ENCODE peak calls at places on chromosome 22, in eight cellular contexts. C is NCI-H69, D is T-cell, K is Right ventricle myocardium superior, Q is lung microvascular endothelial cell, L is right lobe of liver, R is tibial artery, B is GM23338. V is an unnamed sample.

GRCh38 chr22:49979587-49980264 is 19.2 kb downstream of the PIM3 start:
- DNase-seq in K (peak; percentile 35), B (peak; percentile 83), Q (peak; percentile 67), L (no peak), C (peak; percentile 62), D (no peak), R (peak; percentile 25), V (peak; percentile 67)

GRCh38 chr22:36606114-36606513 is 77.1 kb upstream of the EIF3D start:
- DNase-seq in Q (no peak), B (no peak), R (no peak), C (peak; percentile 12), L (no peak), D (no peak), K (peak; percentile 68), V (no peak)

GRCh38 chr22:49948958-49949913 is 11.3 kb upstream of the PIM3 start:
- DNase-seq in D (no peak), L (no peak), R (no peak), B (no peak), Q (no peak), K (no peak), C (no peak), V (no peak)

GRCh38 chr22:23219787-23220484 is 39.6 kb downstream of the BCR start:
- DNase-seq in B (no peak), K (no peak), Q (peak; percentile 77), L (no peak), C (peak; percentile 62), D (peak; percentile 46), R (no peak), V (peak; percentile 43)

GRCh38 chr22:36998620-36999351 is 20.5 kb downstream of the TST start:
- DNase-seq in L (no peak), B (peak; percentile 67), C (no peak), Q (no peak), R (no peak), K (no peak), D (no peak), V (no peak)

GRCh38 chr22:32407332-32407731 is 4.7 kb downstream of the RTCB start:
- DNase-seq in Q (no peak), K (no peak), C (no peak), B (no peak), R (no peak), L (no peak), D (no peak), V (no peak)

GRCh38 chr22:39496131-39496838 is 5.8 kb upstream of the MIEF1 start:
- DNase-seq in L (peak; percentile 76), C (peak; percentile 88), D (peak; percentile 55), Q (peak; percentile 75), R (peak; percentile 72), K (peak; percentile 84), B (peak; percentile 91), V (peak; percentile 86)

GRCh38 chr22:40285508-40285907 is 60.8 kb upstream of the ADSL start:
- DNase-seq in K (no peak), D (no peak), R (no peak), C (no peak), Q (no peak), B (no peak), L (no peak), V (no peak)

GRCh38 chr22:38830026-38830844 is 13.6 kb downstream of the NPTXR start:
- DNase-seq in C (no peak), K (no peak), D (no peak), L (no peak), B (no peak), R (no peak), Q (no peak), V (no peak)

GRCh38 chr22:23115825-23116494 is 25.8 kb downstream of the RSPH14 start:
- DNase-seq in Q (no peak), B (no peak), K (no peak), C (peak; percentile 61), L (no peak), D (no peak), R (no peak), V (no peak)

GRCh38 chr22:45529097-45529496 is 26.4 kb downstream of the FBLN1 start:
- DNase-seq in C (no peak), K (no peak), Q (no peak), B (no peak), L (no peak), R (no peak), D (no peak), V (no peak)

GRCh38 chr22:26553056-26553752 is 36.7 kb downstream of the TPST2 start:
- DNase-seq in C (peak; percentile 12), B (no peak), D (no peak), K (no peak), L (no peak), Q (peak; percentile 85), R (no peak), V (peak; percentile 14)

GRCh38 chr22:46910624-46911023 is 148.2 kb downstream of the TBC1D22A start:
- DNase-seq in D (no peak), K (no peak), B (no peak), R (no peak), L (no peak), C (peak; percentile 68), Q (no peak), V (no peak)

GRCh38 chr22:23074451-23074850 is 4.1 kb downstream of the GNAZ start:
- DNase-seq in D (no peak), K (peak; percentile 18), C (no peak), Q (no peak), R (no peak), L (peak; percentile 39), B (no peak), V (no peak)

GRCh38 chr22:20413217-20414058 is 19.5 kb downstream of the ZNF74 start:
- DNase-seq in L (no peak), Q (no peak), B (no peak), D (no peak), R (no peak), C (no peak), K (no peak), V (no peak)

GRCh38 chr22:24208012-24208749 is 26.9 kb downstream of the SUSD2 start:
- DNase-seq in Q (peak; percentile 98), B (no peak), D (no peak), L (no peak), C (peak; percentile 44), K (no peak), R (peak; percentile 78), V (peak; percentile 89)

GRCh38 chr22:49769691-49770315 is 57.9 kb downstream of the BRD1 start:
- DNase-seq in D (no peak), B (no peak), C (no peak), Q (no peak), R (no peak), L (peak; percentile 31), K (no peak), V (no peak)

GRCh38 chr22:21826204-21826603 is 41.2 kb downstream of the MAPK1 start:
- DNase-seq in K (no peak), D (no peak), C (no peak), L (no peak), B (no peak), R (no peak), Q (no peak), V (no peak)

GRCh38 chr22:44594951-44595350 is 96.9 kb upstream of the RTL6 start:
- DNase-seq in C (no peak), K (no peak), D (no peak), R (no peak), B (no peak), Q (no peak), L (no peak), V (no peak)

GRCh38 chr22:17430298-17430900 is 61.1 kb downstream of the CECR2 start:
- DNase-seq in C (peak; percentile 73), K (no peak), L (no peak), B (no peak), Q (no peak), D (no peak), R (no peak), V (no peak)

GRCh38 chr22:44685384-44686056 is 16.5 kb upstream of the PRR5 start:
- DNase-seq in D (peak; percentile 74), L (no peak), K (peak; percentile 57), Q (peak; percentile 39), R (no peak), B (peak; percentile 72), C (peak; percentile 75), V (peak; percentile 71)

GRCh38 chr22:27846910-27847309 is 45.4 kb upstream of the MN1 start:
- DNase-seq in R (no peak), L (no peak), B (no peak), C (peak; percentile 14), K (no peak), D (no peak), Q (no peak), V (no peak)

GRCh38 chr22:39206491-39206890 is 38.3 kb downstream of the PDGFB start:
- DNase-seq in R (no peak), K (no peak), L (no peak), C (no peak), D (no peak), Q (no peak), B (no peak), V (no peak)

GRCh38 chr22:39716534-39716933 is 146.0 kb downstream of the CACNA1I start:
- DNase-seq in D (no peak), B (no peak), K (no peak), Q (no peak), L (no peak), R (no peak), C (no peak), V (no peak)

GRCh38 chr22:30665266-30665665 is 2.4 kb downstream of the DUSP18 start:
- DNase-seq in B (no peak), C (no peak), D (no peak), L (no peak), R (no peak), Q (no peak), K (no peak), V (no peak)